ENCODE peak calls at places on chromosomes 7 and 10, in four cellular contexts. P, Q, D and O are unnamed samples. For H3K36me3, the result is how much of the 10 kb centered on the place peaks cover.

GRCh38 chr7:154842608-154843007 is 160.3 kb downstream of the PAXIP1 start:
- DNase-seq in Q (no peak), P (no peak), D (no peak), O (no peak)

GRCh38 chr7:104805449-104806317 is 208.3 kb upstream of the KMT2E start:
- DNase-seq in P (no peak), Q (no peak), D (no peak), O (no peak)

GRCh38 chr7:133859871-133860427 is 267.2 kb upstream of the LRGUK start:
- DNase-seq in Q (no peak), P (no peak), D (no peak), O (no peak)

GRCh38 chr10:123863721-123864432 is 27.7 kb downstream of the CPXM2 start:
- DNase-seq in D (no peak), Q (no peak), P (no peak), O (no peak)

GRCh38 chr7:129989466-129989865 is 36.7 kb upstream of the UBE2H start:
- DNase-seq in Q (peak), P (peak), D (no peak), O (no peak)

GRCh38 chr7:107404740-107405537 is 64.9 kb upstream of the GPR22 start:
- DNase-seq in D (no peak), P (no peak), Q (no peak), O (no peak)

GRCh38 chr7:91193141-91193540 is 71.1 kb upstream of the FZD1 start:
- DNase-seq in P (no peak), Q (no peak), D (no peak), O (no peak)

GRCh38 chr7:3210531-3210930 is 90.5 kb upstream of the SDK1 start:
- DNase-seq in P (no peak), D (no peak), Q (no peak), O (no peak)

GRCh38 chr7:155640629-155641028 is 3.8 kb upstream of the RBM33 start:
- DNase-seq in Q (no peak), P (no peak), D (no peak), O (no peak)

GRCh38 chr10:88848499-88848898 is 3.1 kb downstream of the ANKRD22 start:
- DNase-seq in D (peak), P (peak), Q (no peak), O (peak)
- H3K4me3 ChIP-seq in D (no peak), P (no peak), Q (no peak), O (no peak)

GRCh38 chr7:44386139-44386913 is 60.9 kb upstream of the CAMK2B start:
- DNase-seq in P (no peak), Q (no peak), D (no peak), O (no peak)
- H3K36me3 ChIP-seq in P (half or more), Q (under half), D (under half), O (under half)

DNA sequence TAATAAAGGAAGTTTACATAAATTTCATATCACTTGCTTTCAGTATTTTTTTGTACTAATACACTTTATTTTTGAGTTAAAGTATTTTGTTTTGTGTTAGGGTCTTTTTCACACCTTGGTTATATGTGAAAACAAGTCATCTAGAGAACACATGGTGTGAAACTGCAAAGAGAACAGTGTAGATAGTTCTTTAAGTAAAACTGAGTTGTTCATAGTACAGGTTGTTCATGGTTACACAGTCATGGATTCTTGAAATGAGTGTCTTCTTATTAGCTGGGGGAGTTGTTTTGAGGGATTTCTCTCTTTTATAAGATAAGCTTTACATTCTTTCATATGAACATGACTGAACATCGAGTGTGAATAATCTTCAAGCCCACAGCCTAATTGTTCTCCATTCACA is 244.2 kb downstream of the THSD7A start:
- DNase-seq in Q (no peak), D (no peak), P (no peak), O (no peak)
- H3K4me3 ChIP-seq in Q (no peak), D (no peak), P (no peak), O (no peak)

GRCh38 chr10:125073996-125074395 is 86.4 kb downstream of the CTBP2 start:
- DNase-seq in D (no peak), P (no peak), Q (no peak), O (no peak)
- H3K36me3 ChIP-seq in D (under half), P (under half), Q (under half), O (under half)

GRCh38 chr10:69769395-69769989 is 32.2 kb upstream of the COL13A1 start:
- DNase-seq in P (no peak), D (peak), Q (no peak), O (peak)
- H3K4me3 ChIP-seq in P (no peak), D (no peak), Q (no peak), O (no peak)

GRCh38 chr10:79270471-79271246 is 76.6 kb upstream of the PPIF start:
- DNase-seq in P (no peak), D (no peak), Q (no peak), O (no peak)
- H3K36me3 ChIP-seq in P (under half), D (under half), Q (under half), O (under half)